ENCODE peak calls at places on chromosomes 16 and 17, in four cellular contexts. One of them, this sample, is unnamed.

GRCh38 chr17:79647456-79647915 is 36.6 kb upstream of the RBFOX3 start:
- DNase-seq in effector memory CD4-positive, alpha-beta T cell: no peak
- DNase-seq in neural progenitor cell: no peak
- DNase-seq in cardiac muscle cell: no peak
- DNase-seq in this sample: no peak

GRCh38 chr17:42842286-42842685 is 2.1 kb upstream of the AOC2 start:
- DNase-seq in effector memory CD4-positive, alpha-beta T cell: no peak
- DNase-seq in neural progenitor cell: no peak
- DNase-seq in cardiac muscle cell: no peak
- DNase-seq in this sample: no peak

GRCh38 chr17:6304894-6305612 is 129.9 kb downstream of the AIPL1 start:
- DNase-seq in effector memory CD4-positive, alpha-beta T cell: no peak
- DNase-seq in neural progenitor cell: no peak
- DNase-seq in cardiac muscle cell: no peak
- DNase-seq in this sample: no peak

GRCh38 chr16:10250137-10250850 is 68.1 kb upstream of the GRIN2A start:
- DNase-seq in effector memory CD4-positive, alpha-beta T cell: no peak
- DNase-seq in neural progenitor cell: no peak
- DNase-seq in cardiac muscle cell: no peak
- DNase-seq in this sample: no peak

GRCh38 chr17:64509179-64509578 is 2.4 kb downstream of the CEP95 start:
- DNase-seq in effector memory CD4-positive, alpha-beta T cell: no peak
- DNase-seq in neural progenitor cell: no peak
- DNase-seq in cardiac muscle cell: no peak
- DNase-seq in this sample: no peak

GRCh38 chr17:21131090-21131616 is 4.4 kb downstream of the DHRS7B start:
- DNase-seq in effector memory CD4-positive, alpha-beta T cell: no peak
- DNase-seq in neural progenitor cell: no peak
- DNase-seq in cardiac muscle cell: no peak
- DNase-seq in this sample: no peak

GRCh38 chr17:68437979-68438877 is 19.1 kb downstream of the WIPI1 start:
- DNase-seq in effector memory CD4-positive, alpha-beta T cell: no peak
- DNase-seq in neural progenitor cell: no peak
- DNase-seq in cardiac muscle cell: peak; percentile 61
- DNase-seq in this sample: peak; percentile 80

GRCh38 chr17:48860034-48860433 is 29.2 kb downstream of the CALCOCO2 start:
- DNase-seq in effector memory CD4-positive, alpha-beta T cell: no peak
- DNase-seq in neural progenitor cell: no peak
- DNase-seq in cardiac muscle cell: no peak
- DNase-seq in this sample: no peak

GRCh38 chr17:42623732-42624596 is 14.5 kb downstream of the TUBG1 start:
- DNase-seq in effector memory CD4-positive, alpha-beta T cell: no peak
- DNase-seq in neural progenitor cell: no peak
- DNase-seq in cardiac muscle cell: no peak
- DNase-seq in this sample: no peak

GRCh38 chr16:27665881-27666280 is 115.9 kb downstream of the KATNIP start:
- DNase-seq in effector memory CD4-positive, alpha-beta T cell: no peak
- DNase-seq in neural progenitor cell: no peak
- DNase-seq in cardiac muscle cell: peak; percentile 48
- DNase-seq in this sample: no peak

GRCh38 chr17:67801626-67802175 is 23.6 kb upstream of the BPTF start:
- DNase-seq in effector memory CD4-positive, alpha-beta T cell: no peak
- DNase-seq in neural progenitor cell: no peak
- DNase-seq in cardiac muscle cell: no peak
- DNase-seq in this sample: no peak

GRCh38 chr16:83402969-83403368 is 404.8 kb upstream of the HSBP1 start:
- DNase-seq in effector memory CD4-positive, alpha-beta T cell: no peak
- DNase-seq in neural progenitor cell: no peak
- DNase-seq in cardiac muscle cell: peak; percentile 17
- DNase-seq in this sample: no peak

GRCh38 chr16:66325977-66326376 is 40.5 kb upstream of the CDH5 start:
- DNase-seq in effector memory CD4-positive, alpha-beta T cell: no peak
- DNase-seq in neural progenitor cell: no peak
- DNase-seq in cardiac muscle cell: no peak
- DNase-seq in this sample: no peak

GRCh38 chr17:28896884-28897768 is at the start of gene FLOT2:
- DNase-seq in effector memory CD4-positive, alpha-beta T cell: peak; percentile 54
- DNase-seq in neural progenitor cell: peak; percentile 90
- DNase-seq in cardiac muscle cell: peak; percentile 67
- DNase-seq in this sample: peak; percentile 86

GRCh38 chr17:56176101-56176500 is 22.8 kb downstream of the ANKFN1 start:
- DNase-seq in effector memory CD4-positive, alpha-beta T cell: no peak
- DNase-seq in neural progenitor cell: no peak
- DNase-seq in cardiac muscle cell: no peak
- DNase-seq in this sample: no peak

GRCh38 chr17:33328129-33328528 is 35.0 kb upstream of the ASIC2 start:
- DNase-seq in effector memory CD4-positive, alpha-beta T cell: no peak
- DNase-seq in neural progenitor cell: peak; percentile 62
- DNase-seq in cardiac muscle cell: peak; percentile 2
- DNase-seq in this sample: no peak

GRCh38 chr17:66654341-66654740 is 180.6 kb upstream of the CACNG5 start:
- DNase-seq in effector memory CD4-positive, alpha-beta T cell: no peak
- DNase-seq in neural progenitor cell: no peak
- DNase-seq in cardiac muscle cell: peak; percentile 63
- DNase-seq in this sample: no peak

GRCh38 chr17:19318611-19319010 is 43.9 kb downstream of the B9D1 start:
- DNase-seq in effector memory CD4-positive, alpha-beta T cell: no peak
- DNase-seq in neural progenitor cell: no peak
- DNase-seq in cardiac muscle cell: no peak
- DNase-seq in this sample: no peak

GRCh38 chr16:69003500-69003899 is 102.0 kb upstream of the HAS3 start:
- DNase-seq in effector memory CD4-positive, alpha-beta T cell: no peak
- DNase-seq in neural progenitor cell: peak; percentile 35
- DNase-seq in cardiac muscle cell: no peak
- DNase-seq in this sample: no peak

GRCh38 chr16:81738831-81739496 is 40.1 kb upstream of the PLCG2 start:
- DNase-seq in effector memory CD4-positive, alpha-beta T cell: no peak
- DNase-seq in neural progenitor cell: no peak
- DNase-seq in cardiac muscle cell: no peak
- DNase-seq in this sample: peak; percentile 84

GRCh38 chr16:81740163-81740562 is 38.9 kb upstream of the PLCG2 start:
- DNase-seq in effector memory CD4-positive, alpha-beta T cell: no peak
- DNase-seq in neural progenitor cell: no peak
- DNase-seq in cardiac muscle cell: no peak
- DNase-seq in this sample: no peak

GRCh38 chr16:81734632-81735434 is 44.3 kb upstream of the PLCG2 start:
- DNase-seq in effector memory CD4-positive, alpha-beta T cell: no peak
- DNase-seq in neural progenitor cell: no peak
- DNase-seq in cardiac muscle cell: no peak
- DNase-seq in this sample: no peak

GRCh38 chr16:81737885-81738536 is 41.1 kb upstream of the PLCG2 start:
- DNase-seq in effector memory CD4-positive, alpha-beta T cell: peak; percentile 64
- DNase-seq in neural progenitor cell: peak; percentile 89
- DNase-seq in cardiac muscle cell: peak; percentile 78
- DNase-seq in this sample: no peak

GRCh38 chr16:81739503-81739902 is 39.6 kb upstream of the PLCG2 start:
- DNase-seq in effector memory CD4-positive, alpha-beta T cell: no peak
- DNase-seq in neural progenitor cell: no peak
- DNase-seq in cardiac muscle cell: no peak
- DNase-seq in this sample: no peak
- H3K4me3 ChIP-seq in effector memory CD4-positive, alpha-beta T cell: no peak overlapping the region
- H3K4me3 ChIP-seq in neural progenitor cell: no peak overlapping the region
- H3K4me3 ChIP-seq in cardiac muscle cell: no peak overlapping the region
- H3K4me3 ChIP-seq in this sample: no peak overlapping the region

DNA sequence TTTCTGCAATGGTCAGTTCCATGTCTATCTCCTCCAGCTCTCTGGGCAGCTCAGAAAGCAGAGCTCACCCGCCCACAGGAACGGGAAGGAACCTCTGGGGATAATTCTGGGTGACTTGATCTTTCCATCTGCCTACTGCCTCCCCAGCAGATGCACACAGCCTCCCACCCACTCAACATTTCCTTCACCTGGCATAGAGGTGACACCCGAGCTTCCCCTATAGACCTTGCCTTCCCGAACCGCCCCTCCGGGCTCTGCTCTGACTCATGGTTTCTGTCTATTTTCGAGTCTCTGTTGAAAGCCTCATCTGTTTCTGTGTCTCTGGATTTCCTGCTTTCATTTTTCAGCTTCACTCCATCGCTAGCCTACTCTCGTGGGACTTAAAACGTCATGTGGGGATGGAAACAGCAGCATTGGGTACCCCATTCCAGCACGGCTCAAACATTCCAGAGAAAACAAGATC is 11.4 kb downstream of the GGA3 start:
- DNase-seq in effector memory CD4-positive, alpha-beta T cell: peak; percentile 53
- DNase-seq in neural progenitor cell: no peak
- DNase-seq in cardiac muscle cell: peak; percentile 70
- DNase-seq in this sample: no peak
- H3K27ac ChIP-seq in effector memory CD4-positive, alpha-beta T cell: peak overlapping the region; percentile 43
- H3K27ac ChIP-seq in neural progenitor cell: no peak overlapping the region
- H3K27ac ChIP-seq in cardiac muscle cell: no peak overlapping the region
- H3K27ac ChIP-seq in this sample: no peak overlapping the region

GRCh38 chr17:81403040-81403467 is 7.8 kb downstream of the BAHCC1 start:
- DNase-seq in effector memory CD4-positive, alpha-beta T cell: no peak
- DNase-seq in neural progenitor cell: peak; percentile 60
- DNase-seq in cardiac muscle cell: no peak
- DNase-seq in this sample: peak; percentile 53
- H3K4me3 ChIP-seq in effector memory CD4-positive, alpha-beta T cell: no peak overlapping the region
- H3K4me3 ChIP-seq in neural progenitor cell: no peak overlapping the region
- H3K4me3 ChIP-seq in cardiac muscle cell: no peak overlapping the region
- H3K4me3 ChIP-seq in this sample: no peak overlapping the region

DNA sequence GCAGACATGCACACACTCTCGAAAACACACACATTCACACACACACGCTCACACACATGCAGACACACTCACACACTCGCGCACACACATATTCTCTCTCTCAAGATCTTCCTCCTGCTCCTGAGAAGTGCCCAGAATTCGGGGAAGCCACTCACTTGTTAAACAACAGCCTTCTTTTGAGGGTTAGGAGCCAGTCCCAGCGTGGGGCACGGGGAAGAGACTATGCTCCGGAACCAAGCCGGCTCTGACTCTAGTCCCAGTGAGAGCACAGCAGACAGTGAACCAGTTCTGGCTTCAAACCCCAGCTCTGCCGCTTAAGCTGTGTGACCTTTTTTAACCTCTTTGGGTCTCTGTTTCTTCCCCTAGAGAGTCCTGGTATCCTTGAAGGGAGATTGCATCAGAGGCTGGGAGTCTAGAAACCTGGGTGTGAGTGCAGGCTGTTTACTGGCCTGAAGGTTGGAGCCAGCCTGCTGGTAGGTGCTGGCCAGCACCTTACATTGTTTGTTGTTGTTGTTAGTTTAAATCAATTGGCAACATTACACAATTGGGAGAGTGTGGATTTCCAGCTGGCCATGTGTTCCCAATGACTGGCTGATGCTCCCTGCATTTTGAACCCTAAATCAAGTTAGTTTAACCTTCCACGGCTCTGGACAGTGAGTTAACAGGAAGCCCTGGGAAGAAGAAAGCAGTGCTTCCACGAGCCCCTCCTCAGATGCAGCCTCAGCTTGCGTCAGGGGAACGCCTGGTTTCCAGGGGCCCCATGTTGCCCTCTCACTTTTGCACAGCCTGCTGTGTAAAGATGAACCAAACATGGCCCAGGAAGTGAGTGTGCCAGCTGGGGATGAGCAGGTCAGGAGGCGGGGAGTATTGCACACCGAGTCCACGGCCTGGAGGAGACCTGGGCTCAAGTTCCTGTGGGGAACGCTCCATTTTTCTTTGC is 71.6 kb downstream of the GAS7 start:
- DNase-seq in effector memory CD4-positive, alpha-beta T cell: no peak
- DNase-seq in neural progenitor cell: peak; percentile 19
- DNase-seq in cardiac muscle cell: peak; percentile 73
- DNase-seq in this sample: no peak
- H3K27ac ChIP-seq in effector memory CD4-positive, alpha-beta T cell: no peak overlapping the region
- H3K27ac ChIP-seq in neural progenitor cell: no peak overlapping the region
- H3K27ac ChIP-seq in cardiac muscle cell: no peak overlapping the region
- H3K27ac ChIP-seq in this sample: peak overlapping the region; percentile 66

GRCh38 chr16:71555230-71555891 is 21.5 kb downstream of the TAT start:
- DNase-seq in effector memory CD4-positive, alpha-beta T cell: no peak
- DNase-seq in neural progenitor cell: no peak
- DNase-seq in cardiac muscle cell: peak; percentile 72
- DNase-seq in this sample: no peak

GRCh38 chr16:71557299-71557698 is 19.6 kb downstream of the TAT start:
- DNase-seq in effector memory CD4-positive, alpha-beta T cell: no peak
- DNase-seq in neural progenitor cell: no peak
- DNase-seq in cardiac muscle cell: no peak
- DNase-seq in this sample: no peak

GRCh38 chr16:71562552-71562951 is 14.3 kb downstream of the TAT start:
- DNase-seq in effector memory CD4-positive, alpha-beta T cell: no peak
- DNase-seq in neural progenitor cell: no peak
- DNase-seq in cardiac muscle cell: no peak
- DNase-seq in this sample: no peak

GRCh38 chr16:71559855-71560254 is 17.0 kb downstream of the TAT start:
- DNase-seq in effector memory CD4-positive, alpha-beta T cell: no peak
- DNase-seq in neural progenitor cell: no peak
- DNase-seq in cardiac muscle cell: no peak
- DNase-seq in this sample: no peak

GRCh38 chr16:71557954-71558582 is 18.8 kb downstream of the TAT start:
- DNase-seq in effector memory CD4-positive, alpha-beta T cell: no peak
- DNase-seq in neural progenitor cell: no peak
- DNase-seq in cardiac muscle cell: no peak
- DNase-seq in this sample: no peak
- H3K4me3 ChIP-seq in effector memory CD4-positive, alpha-beta T cell: no peak overlapping the region
- H3K4me3 ChIP-seq in neural progenitor cell: no peak overlapping the region
- H3K4me3 ChIP-seq in cardiac muscle cell: no peak overlapping the region
- H3K4me3 ChIP-seq in this sample: no peak overlapping the region

GRCh38 chr17:83200231-83200699 is 120.9 kb downstream of the METRNL start:
- DNase-seq in effector memory CD4-positive, alpha-beta T cell: peak; percentile 32
- DNase-seq in neural progenitor cell: no peak
- DNase-seq in cardiac muscle cell: no peak
- DNase-seq in this sample: peak; percentile 73
- H3K27ac ChIP-seq in effector memory CD4-positive, alpha-beta T cell: peak overlapping the region; percentile 19
- H3K27ac ChIP-seq in neural progenitor cell: no peak overlapping the region
- H3K27ac ChIP-seq in cardiac muscle cell: no peak overlapping the region
- H3K27ac ChIP-seq in this sample: peak overlapping the region; percentile 92

GRCh38 chr16:88773812-88774291 is 11.2 kb downstream of the PIEZO1 start:
- DNase-seq in effector memory CD4-positive, alpha-beta T cell: no peak
- DNase-seq in neural progenitor cell: peak; percentile 68
- DNase-seq in cardiac muscle cell: peak; percentile 42
- DNase-seq in this sample: peak; percentile 89
- H3K4me3 ChIP-seq in effector memory CD4-positive, alpha-beta T cell: no peak overlapping the region
- H3K4me3 ChIP-seq in neural progenitor cell: no peak overlapping the region
- H3K4me3 ChIP-seq in cardiac muscle cell: no peak overlapping the region
- H3K4me3 ChIP-seq in this sample: no peak overlapping the region

This sample was measured in upper lobe of left lung.